ENCODE peak calls at places on chromosomes 13 and 19, in seven cellular contexts. One of them, this sample, is unnamed.

GRCh38 chr13:91553584-91553983 is 155.2 kb downstream of the GPC5 start:
- DNase-seq in T-helper 17 cell: no peak
- DNase-seq in endothelial cell: no peak
- DNase-seq in bronchial epithelial cell: no peak
- DNase-seq in H1: no peak
- DNase-seq in lower leg skin: no peak
- DNase-seq in T-helper 1 cell: no peak
- DNase-seq in this sample: no peak

GRCh38 chr19:55738302-55738701 is at the start of gene NLRP9:
- DNase-seq in bronchial epithelial cell: no peak
- DNase-seq in lower leg skin: no peak
- DNase-seq in T-helper 1 cell: no peak
- DNase-seq in H1: no peak
- DNase-seq in T-helper 17 cell: no peak
- DNase-seq in endothelial cell: no peak
- DNase-seq in this sample: no peak

GRCh38 chr13:94176576-94176975 is 302.9 kb downstream of the DCT start:
- DNase-seq in T-helper 1 cell: no peak
- DNase-seq in H1: no peak
- DNase-seq in bronchial epithelial cell: no peak
- DNase-seq in T-helper 17 cell: no peak
- DNase-seq in endothelial cell: no peak
- DNase-seq in lower leg skin: no peak
- DNase-seq in this sample: no peak

GRCh38 chr13:45784755-45785675 is 66.5 kb downstream of the SIAH3 start:
- DNase-seq in endothelial cell: no peak
- DNase-seq in H1: no peak
- DNase-seq in T-helper 17 cell: no peak
- DNase-seq in bronchial epithelial cell: peak; percentile 50
- DNase-seq in lower leg skin: no peak
- DNase-seq in T-helper 1 cell: no peak
- DNase-seq in this sample: no peak

GRCh38 chr13:33918199-33918932 is 100.4 kb downstream of the RFC3 start:
- DNase-seq in T-helper 1 cell: no peak
- DNase-seq in lower leg skin: no peak
- DNase-seq in endothelial cell: no peak
- DNase-seq in bronchial epithelial cell: peak; percentile 82
- DNase-seq in H1: no peak
- DNase-seq in T-helper 17 cell: no peak
- DNase-seq in this sample: no peak

GRCh38 chr13:35978607-35979316 is 152.4 kb downstream of the DCLK1 start:
- DNase-seq in endothelial cell: peak; percentile 58
- DNase-seq in lower leg skin: no peak
- DNase-seq in bronchial epithelial cell: peak; percentile 60
- DNase-seq in T-helper 1 cell: peak; percentile 11
- DNase-seq in H1: no peak
- DNase-seq in T-helper 17 cell: no peak
- DNase-seq in this sample: no peak

GRCh38 chr19:14412436-14413071 is 6.6 kb downstream of the DDX39A start:
- DNase-seq in endothelial cell: no peak
- DNase-seq in lower leg skin: no peak
- DNase-seq in bronchial epithelial cell: no peak
- DNase-seq in H1: no peak
- DNase-seq in T-helper 17 cell: no peak
- DNase-seq in T-helper 1 cell: no peak
- DNase-seq in this sample: no peak

GRCh38 chr13:75489502-75490263 is 7.7 kb upstream of the TBC1D4 start:
- DNase-seq in bronchial epithelial cell: peak; percentile 77
- DNase-seq in T-helper 17 cell: no peak
- DNase-seq in lower leg skin: no peak
- DNase-seq in T-helper 1 cell: peak; percentile 36
- DNase-seq in H1: no peak
- DNase-seq in endothelial cell: no peak
- DNase-seq in this sample: no peak

GRCh38 chr13:30111810-30112209 is 195.5 kb downstream of the KATNAL1 start:
- DNase-seq in lower leg skin: no peak
- DNase-seq in bronchial epithelial cell: no peak
- DNase-seq in endothelial cell: no peak
- DNase-seq in T-helper 1 cell: no peak
- DNase-seq in H1: no peak
- DNase-seq in T-helper 17 cell: no peak
- DNase-seq in this sample: no peak

GRCh38 chr13:64556391-64556790 is 2673.7 kb downstream of the PCDH9 start:
- DNase-seq in H1: no peak
- DNase-seq in bronchial epithelial cell: no peak
- DNase-seq in T-helper 1 cell: no peak
- DNase-seq in lower leg skin: no peak
- DNase-seq in T-helper 17 cell: no peak
- DNase-seq in endothelial cell: no peak
- DNase-seq in this sample: no peak

This sample was measured in CD8-positive, alpha-beta memory T cell.